ENCODE peak calls at places on chromosomes 7 and 10, in four cellular contexts. One of them, this sample, is unnamed.

GRCh38 chr10:15344876-15345285 is 26.2 kb downstream of the FAM171A1 start:
- DNase-seq in mammary epithelial cell: peak; percentile 87
- DNase-seq in RWPE1: peak; percentile 24
- DNase-seq in GM23248: peak; percentile 22
- DNase-seq in this sample: peak; percentile 62

GRCh38 chr10:7035111-7035761 is 375.6 kb downstream of the SFMBT2 start:
- DNase-seq in mammary epithelial cell: no peak
- DNase-seq in RWPE1: no peak
- DNase-seq in GM23248: no peak
- DNase-seq in this sample: no peak

GRCh38 chr7:96414931-96415292 is 93.0 kb upstream of the SLC25A13 start:
- DNase-seq in mammary epithelial cell: peak; percentile 18
- DNase-seq in RWPE1: peak; percentile 10
- DNase-seq in GM23248: peak; percentile 58
- DNase-seq in this sample: peak; percentile 27

GRCh38 chr10:72615985-72616384 is 9.9 kb downstream of the MICU1 start:
- DNase-seq in mammary epithelial cell: no peak
- DNase-seq in RWPE1: no peak
- DNase-seq in GM23248: peak; percentile 57
- DNase-seq in this sample: no peak

GRCh38 chr7:108146070-108146842 is 16.1 kb upstream of the LAMB4 start:
- DNase-seq in mammary epithelial cell: peak; percentile 54
- DNase-seq in RWPE1: peak; percentile 63
- DNase-seq in GM23248: peak; percentile 86
- DNase-seq in this sample: peak; percentile 72

GRCh38 chr10:64097391-64098122 is 576.4 kb downstream of the REEP3 start:
- DNase-seq in mammary epithelial cell: no peak
- DNase-seq in RWPE1: no peak
- DNase-seq in GM23248: no peak
- DNase-seq in this sample: no peak

GRCh38 chr7:824106-824505 is 8.2 kb upstream of the SUN1 start:
- DNase-seq in mammary epithelial cell: no peak
- DNase-seq in RWPE1: no peak
- DNase-seq in GM23248: peak; percentile 22
- DNase-seq in this sample: no peak

GRCh38 chr7:155122831-155123230 is 52.7 kb downstream of the HTR5A start:
- DNase-seq in mammary epithelial cell: no peak
- DNase-seq in RWPE1: no peak
- DNase-seq in GM23248: no peak
- DNase-seq in this sample: no peak

GRCh38 chr7:117399820-117400422 is 27.4 kb downstream of the ASZ1 start:
- DNase-seq in mammary epithelial cell: no peak
- DNase-seq in RWPE1: peak; percentile 14
- DNase-seq in GM23248: peak; percentile 45
- DNase-seq in this sample: no peak

GRCh38 chr10:17003151-17003550 is 126.5 kb downstream of the CUBN start:
- DNase-seq in mammary epithelial cell: peak; percentile 75
- DNase-seq in RWPE1: peak; percentile 11
- DNase-seq in GM23248: peak; percentile 93
- DNase-seq in this sample: peak; percentile 98

GRCh38 chr10:32938554-32939061 is 19.4 kb downstream of the ITGB1 start:
- DNase-seq in mammary epithelial cell: peak; percentile 37
- DNase-seq in RWPE1: no peak
- DNase-seq in GM23248: peak; percentile 44
- DNase-seq in this sample: no peak

GRCh38 chr7:158863611-158864506 is 7.5 kb downstream of the DYNC2I1 start:
- DNase-seq in mammary epithelial cell: peak; percentile 70
- DNase-seq in RWPE1: peak; percentile 48
- DNase-seq in GM23248: peak; percentile 81
- DNase-seq in this sample: peak; percentile 70

GRCh38 chr7:100726998-100727761 is 6.2 kb upstream of the ZAN start:
- DNase-seq in mammary epithelial cell: no peak
- DNase-seq in RWPE1: no peak
- DNase-seq in GM23248: peak; percentile 93
- DNase-seq in this sample: peak; percentile 26

GRCh38 chr7:45698527-45699309 is 124.5 kb downstream of the ADCY1 start:
- DNase-seq in mammary epithelial cell: no peak
- DNase-seq in RWPE1: no peak
- DNase-seq in GM23248: no peak
- DNase-seq in this sample: no peak

GRCh38 chr7:77393261-77393660 is 22.9 kb downstream of the GSAP start:
- DNase-seq in mammary epithelial cell: peak; percentile 100
- DNase-seq in RWPE1: peak; percentile 98
- DNase-seq in GM23248: peak; percentile 23
- DNase-seq in this sample: no peak

GRCh38 chr7:90655566-90655965 is 59.4 kb downstream of the CDK14 start:
- DNase-seq in mammary epithelial cell: peak; percentile 80
- DNase-seq in RWPE1: peak; percentile 9
- DNase-seq in GM23248: peak; percentile 79
- DNase-seq in this sample: peak; percentile 73

GRCh38 chr10:92826061-92826460 is 22.3 kb upstream of the EXOC6 start:
- DNase-seq in mammary epithelial cell: no peak
- DNase-seq in RWPE1: no peak
- DNase-seq in GM23248: no peak
- DNase-seq in this sample: no peak

GRCh38 chr10:92822964-92823363 is 25.4 kb upstream of the EXOC6 start:
- DNase-seq in mammary epithelial cell: no peak
- DNase-seq in RWPE1: no peak
- DNase-seq in GM23248: no peak
- DNase-seq in this sample: no peak

GRCh38 chr10:92826504-92826903 is 21.8 kb upstream of the EXOC6 start:
- DNase-seq in mammary epithelial cell: no peak
- DNase-seq in RWPE1: no peak
- DNase-seq in GM23248: no peak
- DNase-seq in this sample: no peak

GRCh38 chr10:92822060-92822634 is 26.2 kb upstream of the EXOC6 start:
- DNase-seq in mammary epithelial cell: peak; percentile 84
- DNase-seq in RWPE1: peak; percentile 75
- DNase-seq in GM23248: peak; percentile 67
- DNase-seq in this sample: peak; percentile 76
- H3K27ac ChIP-seq in mammary epithelial cell: peak overlapping the region; percentile 66
- H3K27ac ChIP-seq in RWPE1: peak overlapping the region; percentile 43
- H3K27ac ChIP-seq in GM23248: peak overlapping the region; percentile 53
- H3K27ac ChIP-seq in this sample: peak overlapping the region; percentile 83

DNA sequence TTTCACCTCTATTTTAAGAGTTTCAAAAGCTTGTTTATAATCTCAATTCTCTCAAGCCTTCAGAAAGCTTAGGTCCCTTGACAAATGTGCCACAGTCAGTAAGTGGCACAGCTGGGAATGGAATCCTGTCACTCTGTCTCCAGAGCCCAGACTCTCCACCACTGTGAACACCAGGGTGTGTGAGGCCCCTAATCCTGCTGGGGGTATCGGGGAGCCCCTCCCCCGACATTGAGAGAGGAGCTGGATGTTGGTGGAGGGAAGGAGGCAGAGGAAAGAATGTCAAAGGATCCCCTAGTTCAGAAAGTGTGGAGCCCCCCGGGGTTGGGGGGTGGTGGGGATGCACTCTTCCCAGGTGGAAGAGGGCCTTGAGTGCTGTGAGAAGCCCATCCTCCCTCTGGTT is 133.8 kb upstream of the YAE1 start:
- DNase-seq in mammary epithelial cell: no peak
- DNase-seq in RWPE1: no peak
- DNase-seq in GM23248: no peak
- DNase-seq in this sample: no peak
- H3K27ac ChIP-seq in mammary epithelial cell: no peak overlapping the region
- H3K27ac ChIP-seq in RWPE1: no peak overlapping the region
- H3K27ac ChIP-seq in GM23248: no peak overlapping the region
- H3K27ac ChIP-seq in this sample: no peak overlapping the region

GRCh38 chr7:139644191-139644590 is 120.7 kb downstream of the CLEC2L start:
- DNase-seq in mammary epithelial cell: no peak
- DNase-seq in RWPE1: no peak
- DNase-seq in GM23248: no peak
- DNase-seq in this sample: no peak
- H3K27ac ChIP-seq in mammary epithelial cell: no peak overlapping the region
- H3K27ac ChIP-seq in RWPE1: no peak overlapping the region
- H3K27ac ChIP-seq in GM23248: no peak overlapping the region
- H3K27ac ChIP-seq in this sample: no peak overlapping the region

GRCh38 chr7:3909128-3909527 is 608.1 kb downstream of the SDK1 start:
- DNase-seq in mammary epithelial cell: no peak
- DNase-seq in RWPE1: no peak
- DNase-seq in GM23248: no peak
- DNase-seq in this sample: no peak

GRCh38 chr7:3912291-3912690 is 611.2 kb downstream of the SDK1 start:
- DNase-seq in mammary epithelial cell: no peak
- DNase-seq in RWPE1: no peak
- DNase-seq in GM23248: no peak
- DNase-seq in this sample: no peak

GRCh38 chr7:3911685-3912084 is 610.6 kb downstream of the SDK1 start:
- DNase-seq in mammary epithelial cell: peak; percentile 94
- DNase-seq in RWPE1: peak; percentile 85
- DNase-seq in GM23248: no peak
- DNase-seq in this sample: no peak

GRCh38 chr7:3914385-3914784 is 613.3 kb downstream of the SDK1 start:
- DNase-seq in mammary epithelial cell: no peak
- DNase-seq in RWPE1: no peak
- DNase-seq in GM23248: no peak
- DNase-seq in this sample: no peak

GRCh38 chr7:3910041-3910440 is 609.0 kb downstream of the SDK1 start:
- DNase-seq in mammary epithelial cell: no peak
- DNase-seq in RWPE1: no peak
- DNase-seq in GM23248: no peak
- DNase-seq in this sample: no peak
- H3K27ac ChIP-seq in mammary epithelial cell: no peak overlapping the region
- H3K27ac ChIP-seq in RWPE1: no peak overlapping the region
- H3K27ac ChIP-seq in GM23248: no peak overlapping the region
- H3K27ac ChIP-seq in this sample: no peak overlapping the region

DNA sequence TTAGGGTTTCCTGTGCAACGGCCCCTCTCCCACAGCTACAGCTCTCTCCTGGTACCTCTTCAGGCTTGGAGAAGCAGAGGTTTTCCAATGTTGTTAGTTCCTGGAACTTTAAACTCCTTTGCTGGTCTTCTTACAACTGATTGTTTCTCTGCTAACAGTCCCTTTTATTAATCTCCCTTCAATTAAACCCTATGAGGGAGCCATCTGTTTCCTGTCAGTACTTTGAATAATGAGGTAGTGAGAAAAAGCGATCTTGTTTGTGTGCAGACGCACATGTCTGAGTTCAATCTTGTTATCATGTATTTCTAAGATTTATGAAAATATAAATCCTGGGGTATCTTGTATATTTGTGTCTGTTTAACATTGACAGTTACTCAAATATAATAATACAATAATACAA is 102.4 kb downstream of the MDFIC start:
- DNase-seq in mammary epithelial cell: no peak
- DNase-seq in RWPE1: no peak
- DNase-seq in GM23248: no peak
- DNase-seq in this sample: no peak
- H3K27ac ChIP-seq in mammary epithelial cell: no peak overlapping the region
- H3K27ac ChIP-seq in RWPE1: no peak overlapping the region
- H3K27ac ChIP-seq in GM23248: no peak overlapping the region
- H3K27ac ChIP-seq in this sample: no peak overlapping the region

GRCh38 chr7:84682543-84682942 is 488.0 kb upstream of the SEMA3A start:
- DNase-seq in mammary epithelial cell: no peak
- DNase-seq in RWPE1: no peak
- DNase-seq in GM23248: no peak
- DNase-seq in this sample: no peak

GRCh38 chr7:84674236-84674913 is 479.8 kb upstream of the SEMA3A start:
- DNase-seq in mammary epithelial cell: peak; percentile 58
- DNase-seq in RWPE1: peak; percentile 20
- DNase-seq in GM23248: peak; percentile 60
- DNase-seq in this sample: no peak

GRCh38 chr7:84675633-84676034 is 481.0 kb upstream of the SEMA3A start:
- DNase-seq in mammary epithelial cell: peak; percentile 85
- DNase-seq in RWPE1: peak; percentile 76
- DNase-seq in GM23248: no peak
- DNase-seq in this sample: no peak

GRCh38 chr7:84677386-84677785 is 482.8 kb upstream of the SEMA3A start:
- DNase-seq in mammary epithelial cell: peak; percentile 46
- DNase-seq in RWPE1: no peak
- DNase-seq in GM23248: peak; percentile 80
- DNase-seq in this sample: no peak

DNA sequence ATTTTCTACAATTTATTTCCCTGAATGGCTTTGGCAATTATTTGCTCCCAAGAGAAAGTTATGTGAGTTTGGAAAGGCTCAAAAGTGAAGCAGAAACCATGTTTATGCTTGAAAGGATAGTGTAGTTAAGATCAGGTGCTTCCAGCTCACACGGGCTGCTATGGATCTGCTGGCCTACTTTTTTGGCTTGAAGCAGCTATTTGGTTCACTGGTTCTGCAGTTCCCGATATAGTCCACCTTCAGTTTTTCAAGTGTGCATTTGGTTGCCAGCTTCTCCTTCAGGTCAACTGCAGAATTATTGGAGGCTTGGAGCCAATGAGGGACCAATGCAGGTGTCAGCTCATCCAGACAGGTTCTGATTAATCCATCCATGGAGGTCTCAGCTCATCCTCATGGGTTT is 484.3 kb upstream of the SEMA3A start:
- DNase-seq in mammary epithelial cell: no peak
- DNase-seq in RWPE1: no peak
- DNase-seq in GM23248: no peak
- DNase-seq in this sample: no peak
- H3K27ac ChIP-seq in mammary epithelial cell: no peak overlapping the region
- H3K27ac ChIP-seq in RWPE1: no peak overlapping the region
- H3K27ac ChIP-seq in GM23248: no peak overlapping the region
- H3K27ac ChIP-seq in this sample: no peak overlapping the region

This sample was measured in brain microvascular endothelial cell.